ENCODE peak calls at places on chromosomes 1 and 21, in five cellular contexts. Z is AG09309, A is gastrocnemius medialis, L is lower lobe of right lung, S is prostate gland. N is an unnamed sample.

GRCh38 chr1:101003012-101003650 is 22.5 kb downstream of the DPH5 start:
- DNase-seq in S (no peak), Z (no peak), A (no peak), L (no peak), N (no peak)

GRCh38 chr1:230746617-230747016 is 571 bp upstream of the CAPN9 start:
- DNase-seq in S (no peak), A (no peak), L (no peak), Z (no peak), N (no peak)

GRCh38 chr1:40592107-40592773 is 60.8 kb downstream of the ZNF684 start:
- DNase-seq in Z (no peak), S (peak; percentile 81), A (no peak), L (no peak), N (peak; percentile 65)

GRCh38 chr21:35303085-35303484 is 254.0 kb upstream of the RUNX1 start:
- DNase-seq in A (no peak), Z (peak; percentile 84), L (no peak), S (no peak), N (peak; percentile 94)

GRCh38 chr1:68828013-68828412 is 331.1 kb upstream of the DEPDC1 start:
- DNase-seq in S (no peak), A (no peak), Z (no peak), L (no peak), N (no peak)

GRCh38 chr1:43736819-43737218 is 29.5 kb downstream of the ST3GAL3 start:
- DNase-seq in L (no peak), S (no peak), A (no peak), Z (no peak), N (no peak)

GRCh38 chr1:25099343-25099951 is 132.9 kb downstream of the SYF2 start:
- DNase-seq in L (no peak), S (no peak), A (no peak), Z (no peak), N (no peak)

GRCh38 chr1:26831546-26832248 is 5.2 kb downstream of the ZDHHC18 start:
- DNase-seq in L (no peak), S (no peak), A (no peak), Z (no peak), N (peak; percentile 17)

GRCh38 chr1:37034301-37035013 is at the start of gene GRIK3:
- DNase-seq in A (no peak), S (no peak), Z (no peak), L (no peak), N (no peak)

GRCh38 chr1:7722670-7723012 is 48.5 kb upstream of the VAMP3 start:
- DNase-seq in S (no peak), Z (no peak), L (no peak), A (peak; percentile 34), N (no peak)

GRCh38 chr1:78536427-78536826 is 45.7 kb downstream of the PTGFR start:
- DNase-seq in Z (no peak), S (no peak), L (no peak), A (no peak), N (no peak)

GRCh38 chr1:8702848-8703810 is 114.3 kb downstream of the RERE start:
- DNase-seq in Z (peak; percentile 67), S (peak; percentile 89), L (peak; percentile 95), A (peak; percentile 85), N (peak; percentile 82)

GRCh38 chr1:156257711-156258110 is 9.9 kb upstream of the PAQR6 start:
- DNase-seq in L (no peak), A (no peak), Z (no peak), S (no peak), N (no peak)

GRCh38 chr1:153648000-153648643 is 10.4 kb upstream of the SNAPIN start:
- DNase-seq in L (no peak), A (no peak), Z (no peak), S (no peak), N (no peak)

GRCh38 chr21:41623945-41624344 is 116.0 kb upstream of the TMPRSS2 start:
- DNase-seq in A (no peak), L (no peak), S (no peak), Z (no peak), N (no peak)

GRCh38 chr1:170675825-170676224 is 11.9 kb downstream of the PRRX1 start:
- DNase-seq in A (no peak), L (no peak), Z (no peak), S (no peak), N (no peak)

GRCh38 chr1:27555700-27556424 is 48.1 kb downstream of the AHDC1 start:
- DNase-seq in Z (no peak), S (no peak), A (no peak), L (no peak), N (peak; percentile 83)

GRCh38 chr21:20308586-20308985 is 689.6 kb upstream of the NCAM2 start:
- DNase-seq in Z (no peak), L (no peak), S (no peak), A (no peak), N (no peak)

GRCh38 chr1:2129256-2129943 is 65.2 kb downstream of the FAAP20 start:
- DNase-seq in S (no peak), A (no peak), Z (no peak), L (peak; percentile 38), N (no peak)

GRCh38 chr1:43799656-43800629 is 92.6 kb downstream of the ST3GAL3 start:
- DNase-seq in S (no peak), A (no peak), L (no peak), Z (peak; percentile 54), N (peak; percentile 30)

GRCh38 chr1:101200513-101200912 is 36.3 kb upstream of the S1PR1 start:
- DNase-seq in Z (peak; percentile 70), S (no peak), A (no peak), L (no peak), N (peak; percentile 83)

GRCh38 chr1:90000934-90001676 is 6.2 kb downstream of the ZNF326 start:
- DNase-seq in Z (no peak), L (no peak), A (no peak), S (no peak), N (no peak)
- TF ChIP-seq CTCF in Z (no peak), L (no peak), A (no peak), S (no peak), N (no peak)

DNA sequence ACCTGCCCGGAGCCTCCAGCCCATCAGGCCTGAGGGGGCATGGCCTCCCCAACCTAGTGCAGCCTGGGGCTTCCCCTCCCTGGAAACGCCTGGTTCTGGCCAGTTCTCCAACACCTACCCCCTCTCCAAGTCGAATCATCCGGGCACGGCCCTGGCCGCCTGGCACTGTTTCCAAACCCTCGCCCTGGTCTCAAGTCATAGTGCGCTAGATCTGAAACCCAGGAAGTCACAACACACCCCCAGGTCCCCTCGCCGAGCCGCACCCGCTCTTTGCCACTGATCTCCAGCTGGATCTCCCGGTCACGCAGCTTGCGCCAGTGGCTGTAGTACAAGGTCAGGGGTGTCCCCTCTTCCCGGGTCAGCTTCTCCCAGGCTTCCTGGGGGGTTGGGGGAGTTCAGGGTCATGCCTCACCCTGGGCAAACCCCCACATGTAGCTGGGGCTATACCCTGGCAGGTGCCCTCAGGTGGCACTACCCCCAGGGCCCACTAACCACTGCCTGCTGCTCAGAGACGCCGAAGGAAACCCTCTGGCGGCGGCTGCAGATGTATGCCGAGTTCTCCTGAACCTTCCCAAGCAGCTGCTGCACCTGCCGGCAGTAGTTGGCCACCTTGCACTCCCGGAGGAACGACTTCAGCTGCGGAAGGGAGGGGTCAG is 13.0 kb downstream of the NOC2L start:
- DNase-seq in Z (no peak), S (no peak), L (no peak), A (no peak), N (no peak)
- H3K4me3 ChIP-seq in Z (no peak overlapping the region), S (no peak overlapping the region), L (no peak overlapping the region), A (no peak overlapping the region), N (no peak overlapping the region)

DNA sequence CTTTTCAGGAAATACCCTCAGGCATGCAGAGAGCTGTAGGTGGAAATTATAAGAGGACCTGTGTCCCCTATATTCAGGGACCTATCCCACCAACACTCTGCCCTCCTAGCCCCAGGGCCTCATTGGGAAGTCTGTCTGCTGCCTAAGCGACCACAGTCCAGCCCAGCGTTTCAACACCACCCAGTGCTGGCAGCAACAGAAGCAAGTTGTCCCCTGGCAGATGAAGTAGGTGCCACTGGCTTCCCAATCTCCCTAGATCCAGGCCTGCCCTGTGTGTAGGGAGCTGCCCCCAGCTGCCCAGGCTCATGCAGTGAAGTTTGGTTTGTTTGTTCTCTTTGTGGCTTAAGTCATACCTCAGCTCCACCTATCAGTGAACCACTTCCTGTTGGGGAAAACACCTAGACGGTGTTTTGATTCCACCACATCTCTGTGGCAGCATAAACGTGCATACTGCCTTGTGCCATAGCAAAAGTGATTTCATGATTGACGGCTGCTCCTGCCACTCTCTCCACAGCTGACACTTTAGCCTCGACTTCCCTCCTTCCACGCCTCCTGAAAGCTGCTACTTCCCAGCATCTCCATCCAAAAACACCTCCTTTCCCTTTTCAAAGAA is 8.1 kb upstream of the LEFTY1 start:
- DNase-seq in Z (no peak), S (peak; percentile 67), L (no peak), A (no peak), N (no peak)
- TF ChIP-seq CTCF in Z (no peak), S (no peak), L (no peak), A (no peak), N (no peak)

DNA sequence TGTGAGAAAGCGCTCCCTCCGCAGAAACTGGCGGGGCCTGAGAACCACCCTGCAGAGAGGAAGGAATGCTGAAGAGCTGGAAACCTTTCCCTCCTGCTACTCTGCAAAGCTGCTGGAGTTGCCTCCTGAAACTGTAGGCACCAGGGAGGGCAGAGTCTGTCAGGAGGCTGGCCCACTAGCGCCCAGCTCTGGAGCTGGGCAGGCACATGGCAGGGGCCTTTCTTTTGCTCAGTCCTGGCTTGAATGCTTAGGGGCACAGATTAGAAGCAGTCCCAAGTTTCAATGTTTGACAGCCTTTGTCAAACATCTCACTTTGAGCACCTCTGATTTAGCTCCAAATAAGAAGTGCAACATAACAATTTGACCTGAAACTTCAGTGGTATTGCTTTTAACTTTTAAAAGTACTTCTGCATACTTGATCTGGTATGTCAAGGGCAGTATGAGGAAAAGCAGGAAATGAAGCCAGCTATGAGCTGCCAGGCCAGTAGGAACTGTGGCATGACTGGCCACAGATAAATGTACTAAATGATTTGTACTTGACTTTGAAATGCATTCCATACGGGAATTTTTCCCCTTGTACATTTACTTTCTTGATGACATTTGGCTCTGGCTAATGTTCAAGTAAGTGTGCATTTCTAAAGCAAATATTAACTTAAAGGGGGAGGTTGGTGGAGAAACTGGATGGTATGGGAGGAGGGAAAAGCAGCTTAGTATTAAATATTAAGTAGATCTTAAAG is 7.2 kb downstream of the C1orf116 start:
- DNase-seq in Z (no peak), S (peak; percentile 9), A (no peak), L (peak; percentile 53), N (peak; percentile 55)
- H3K4me3 ChIP-seq in Z (no peak overlapping the region), S (no peak overlapping the region), A (no peak overlapping the region), L (peak overlapping the region; percentile 17), N (no peak overlapping the region)

N was measured in cardiac fibroblast.